ENCODE peak calls at places on chromosome 12, in four cellular contexts. S is GM13977, E is activated T-cell treated with anti-CD3 and anti-CD28 coated beads for 1 hour, Q is mucosa of descending colon. V is an unnamed sample.

GRCh38 chr12:56461235-56462159 is 6.9 kb upstream of the SPRYD4 start:
- DNase-seq in Q (no peak), E (no peak), S (no peak), V (peak)

GRCh38 chr12:60535363-60535762 is 939.5 kb downstream of the SLC16A7 start:
- DNase-seq in S (no peak), E (no peak), Q (no peak), V (no peak)

GRCh38 chr12:108360487-108360886 is 21.4 kb upstream of the CMKLR1 start:
- DNase-seq in S (peak), Q (no peak), E (no peak), V (no peak)

GRCh38 chr12:41190360-41190759 is 2.2 kb downstream of the PDZRN4 start:
- DNase-seq in S (no peak), Q (no peak), E (no peak), V (peak)

GRCh38 chr12:95321516-95322246 is 104.1 kb downstream of the VEZT start:
- DNase-seq in S (no peak), E (no peak), Q (no peak), V (no peak)

GRCh38 chr12:1011091-1011490 is 20.1 kb downstream of the ERC1 start:
- DNase-seq in E (no peak), Q (no peak), S (no peak), V (no peak)

GRCh38 chr12:20711846-20712245 is 16.7 kb downstream of the SLCO1C1 start:
- DNase-seq in Q (no peak), S (no peak), E (no peak), V (no peak)

GRCh38 chr12:6507102-6507998 is 13.4 kb downstream of the NCAPD2 start:
- DNase-seq in Q (no peak), S (no peak), E (no peak), V (peak)

GRCh38 chr12:109291531-109292341 is 17.3 kb downstream of the FOXN4 start:
- DNase-seq in Q (peak), E (no peak), S (no peak), V (peak)

GRCh38 chr12:84697141-84697540 is 215.5 kb downstream of the SLC6A15 start:
- DNase-seq in E (no peak), Q (no peak), S (no peak), V (peak)

GRCh38 chr12:80598004-80598606 is 109.3 kb upstream of the MYF6 start:
- DNase-seq in S (no peak), E (no peak), Q (no peak), V (peak)

GRCh38 chr12:8980137-8980536 is 9.2 kb upstream of the KLRG1 start:
- DNase-seq in E (no peak), Q (no peak), S (no peak), V (no peak)

GRCh38 chr12:29249930-29250329 is 100.9 kb downstream of the FAR2 start:
- DNase-seq in E (no peak), Q (no peak), S (no peak), V (no peak)

GRCh38 chr12:102811125-102811737 is 105.8 kb downstream of the PAH start:
- DNase-seq in E (no peak), Q (no peak), S (peak), V (no peak)

GRCh38 chr12:130847097-130847496 is 8.0 kb upstream of the STX2 start:
- DNase-seq in Q (no peak), S (no peak), E (no peak), V (peak)

GRCh38 chr12:52401526-52401925 is 4.6 kb downstream of the KRT82 start:
- DNase-seq in E (no peak), S (no peak), Q (no peak), V (no peak)

GRCh38 chr12:74732801-74733200 is 195.2 kb downstream of the ATXN7L3B start:
- DNase-seq in S (no peak), Q (no peak), E (no peak), V (no peak)

GRCh38 chr12:65335021-65335714 is 56.7 kb downstream of the MSRB3 start:
- DNase-seq in Q (no peak), S (no peak), E (no peak), V (peak)

GRCh38 chr12:109053382-109054123 is 1.2 kb downstream of the USP30 start:
- DNase-seq in E (no peak), S (peak), Q (no peak), V (no peak)

GRCh38 chr12:21773799-21774198 is 707 bp downstream of the KCNJ8 start:
- DNase-seq in E (no peak), Q (no peak), S (no peak), V (peak)

GRCh38 chr12:92034858-92035401 is 110.7 kb downstream of the BTG1 start:
- DNase-seq in E (peak), Q (peak), S (peak), V (peak)

GRCh38 chr12:46133751-46134150 is 135.1 kb downstream of the SLC38A1 start:
- DNase-seq in E (no peak), S (no peak), Q (no peak), V (no peak)

GRCh38 chr12:29609431-29610215 is 112.1 kb upstream of the OVCH1 start:
- DNase-seq in S (no peak), E (no peak), Q (no peak), V (no peak)

GRCh38 chr12:65826513-65827171 is 2.4 kb downstream of the HMGA2 start:
- DNase-seq in E (no peak), S (no peak), Q (no peak), V (no peak)

GRCh38 chr12:47547077-47547476 is 158.8 kb downstream of the RPAP3 start:
- DNase-seq in Q (no peak), S (no peak), E (no peak), V (peak)

GRCh38 chr12:19938031-19938430 is 430.3 kb upstream of the PDE3A start:
- DNase-seq in E (no peak), S (no peak), Q (no peak), V (no peak)

GRCh38 chr12:89448526-89448925 is 76.1 kb downstream of the GALNT4 start:
- DNase-seq in Q (no peak), E (no peak), S (no peak), V (no peak)